ENCODE peak calls at places on chromosomes 1 and 21, in nine cellular contexts. Z is ovary; V is left ventricle myocardium inferior; M is fibroblast of the aortic adventitia; A is AG09319; L is GM23338; G is psoas muscle; U is GM10248; H is CD8-positive, alpha-beta T cell. P is an unnamed sample.

GRCh38 chr1:119488216-119488615 is 18.8 kb upstream of the HSD3B1 start:
- DNase-seq in A (no peak), G (no peak), H (no peak), V (no peak), M (no peak), L (no peak), Z (no peak), U (no peak), P (no peak)

GRCh38 chr1:111448482-111448917 is 556 bp downstream of the WDR77 start:
- DNase-seq in Z (no peak), V (no peak), H (no peak), M (no peak), U (no peak), L (no peak), G (no peak), A (no peak), P (no peak)

GRCh38 chr1:113557176-113557575 is 166.9 kb downstream of the MAGI3 start:
- DNase-seq in M (no peak), Z (no peak), H (no peak), G (no peak), V (no peak), U (no peak), A (no peak), L (no peak), P (no peak)

GRCh38 chr1:185734929-185735666 is 907 bp downstream of the HMCN1 start:
- DNase-seq in A (no peak), M (peak; percentile 57), U (no peak), V (no peak), H (no peak), L (no peak), Z (no peak), G (no peak), P (no peak)

GRCh38 chr1:30466026-30466425 is 257.4 kb downstream of the MATN1 start:
- DNase-seq in G (peak; percentile 18), A (no peak), L (no peak), M (no peak), U (no peak), H (no peak), V (no peak), Z (peak; percentile 1), P (no peak)

GRCh38 chr1:83500987-83501591 is 497.8 kb downstream of the TTLL7 start:
- DNase-seq in G (no peak), L (no peak), H (no peak), Z (no peak), U (peak; percentile 21), V (no peak), A (no peak), M (no peak), P (no peak)

GRCh38 chr21:33254766-33255165 is 11.4 kb upstream of the IL10RB start:
- DNase-seq in V (no peak), H (no peak), G (no peak), M (no peak), Z (no peak), U (no peak), L (no peak), A (no peak), P (no peak)

GRCh38 chr1:76074321-76075187 is at the start of gene ST6GALNAC3:
- DNase-seq in H (peak; percentile 63), A (no peak), L (peak; percentile 89), G (peak; percentile 82), Z (peak; percentile 88), V (peak; percentile 78), M (peak; percentile 25), U (peak; percentile 80), P (peak; percentile 85)

GRCh38 chr21:41971891-41972290 is 18.1 kb upstream of the C2CD2 start:
- DNase-seq in L (no peak), U (no peak), H (no peak), Z (no peak), G (no peak), M (no peak), A (no peak), V (no peak), P (no peak)

GRCh38 chr1:34784751-34785221 is 3.8 kb downstream of the GJB3 start:
- DNase-seq in L (no peak), M (no peak), G (no peak), V (no peak), U (no peak), H (no peak), Z (no peak), A (no peak), P (no peak)

GRCh38 chr1:155976062-155976912 is 2.1 kb downstream of the ARHGEF2 start:
- DNase-seq in Z (peak; percentile 91), L (peak; percentile 88), U (peak; percentile 63), G (peak; percentile 82), V (peak; percentile 82), H (peak; percentile 77), A (peak; percentile 59), M (peak; percentile 87), P (peak; percentile 43)

GRCh38 chr21:33169360-33169759 is 60.4 kb upstream of the IFNAR2 start:
- DNase-seq in M (no peak), G (no peak), V (no peak), A (no peak), U (peak; percentile 44), Z (no peak), H (no peak), L (no peak), P (no peak)

GRCh38 chr1:3029481-3029961 is 8.3 kb downstream of the ACTRT2 start:
- DNase-seq in G (no peak), L (no peak), V (no peak), Z (no peak), H (no peak), U (no peak), A (no peak), M (no peak), P (no peak)

GRCh38 chr1:101275672-101276071 is 38.9 kb downstream of the S1PR1 start:
- DNase-seq in G (no peak), V (no peak), U (no peak), Z (no peak), H (no peak), L (no peak), A (no peak), M (no peak), P (no peak)

DNA sequence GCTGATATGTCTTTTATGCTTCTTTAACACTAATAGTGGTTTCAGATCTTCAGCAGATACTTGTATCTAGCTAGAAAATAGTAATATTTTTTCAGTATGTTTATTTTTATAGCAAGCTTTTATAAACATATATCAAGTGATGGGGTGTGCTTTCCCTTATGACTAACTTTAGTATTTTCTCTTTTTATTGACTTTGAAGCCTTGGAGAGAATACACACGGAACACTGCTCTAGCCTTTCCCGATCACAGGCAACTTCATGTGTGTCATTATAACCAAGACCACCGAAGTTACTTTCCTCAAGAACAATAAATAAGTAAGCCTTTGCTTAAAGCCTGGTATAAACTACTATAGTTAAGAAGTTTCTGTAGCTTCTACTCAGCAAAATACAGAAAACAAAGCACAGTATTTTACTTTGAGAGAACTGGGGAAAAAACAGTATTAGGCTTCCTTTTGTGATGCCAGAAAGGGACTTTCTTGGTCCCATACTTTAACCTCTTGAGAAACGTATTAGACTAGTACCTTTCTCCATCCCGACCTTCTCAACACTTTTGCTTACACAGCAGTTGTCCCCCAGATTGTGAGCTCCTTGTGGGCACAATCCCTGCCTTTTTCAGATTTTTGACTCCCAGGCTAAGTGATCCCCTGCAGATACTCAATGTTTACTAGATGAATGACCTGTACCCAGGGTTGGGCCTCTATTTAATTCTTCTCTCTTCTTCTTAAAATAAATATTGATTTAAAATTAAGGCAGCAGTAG is 3.3 kb downstream of the ADSS2 start:
- DNase-seq in A (no peak), V (no peak), L (no peak), U (no peak), G (no peak), Z (no peak), H (no peak), M (no peak), P (no peak)
- TF ChIP-seq CTCF in A (no peak), V (no peak), L (no peak), U (no peak), G (no peak), Z (no peak), H (no peak), M (no peak), P (no peak)

GRCh38 chr1:44806025-44806703 is 987 bp downstream of the DYNLT4 start:
- DNase-seq in V (peak; percentile 26), G (peak; percentile 62), A (no peak), U (no peak), H (no peak), L (no peak), M (no peak), Z (peak; percentile 63), P (peak; percentile 12)

GRCh38 chr1:44808938-44809917 is 905 bp downstream of the BTBD19 start:
- DNase-seq in M (peak; percentile 70), G (peak; percentile 72), L (no peak), A (no peak), H (peak; percentile 75), Z (peak; percentile 64), U (peak; percentile 79), V (peak; percentile 48), P (no peak)

GRCh38 chr1:44808063-44808937 is at the start of gene BTBD19:
- DNase-seq in A (peak; percentile 83), H (no peak), Z (peak; percentile 93), L (peak; percentile 87), U (peak; percentile 65), G (peak; percentile 91), M (peak; percentile 94), V (peak; percentile 88), P (peak; percentile 81)

GRCh38 chr1:44806704-44807363 is at the start of gene DYNLT4:
- DNase-seq in V (no peak), Z (no peak), A (no peak), M (no peak), U (no peak), L (no peak), G (peak; percentile 49), H (no peak), P (no peak)

GRCh38 chr1:44807364-44808062 is 362 bp upstream of the DYNLT4 start:
- DNase-seq in Z (peak; percentile 97), V (peak; percentile 97), L (peak; percentile 90), A (peak; percentile 99), M (peak; percentile 100), U (peak; percentile 74), G (peak; percentile 97), H (peak; percentile 89), P (peak; percentile 61)
- TF ChIP-seq CTCF in Z (no peak), V (no peak), L (no peak), A (no peak), M (no peak), U (no peak), G (no peak), H (no peak), P (no peak)

DNA sequence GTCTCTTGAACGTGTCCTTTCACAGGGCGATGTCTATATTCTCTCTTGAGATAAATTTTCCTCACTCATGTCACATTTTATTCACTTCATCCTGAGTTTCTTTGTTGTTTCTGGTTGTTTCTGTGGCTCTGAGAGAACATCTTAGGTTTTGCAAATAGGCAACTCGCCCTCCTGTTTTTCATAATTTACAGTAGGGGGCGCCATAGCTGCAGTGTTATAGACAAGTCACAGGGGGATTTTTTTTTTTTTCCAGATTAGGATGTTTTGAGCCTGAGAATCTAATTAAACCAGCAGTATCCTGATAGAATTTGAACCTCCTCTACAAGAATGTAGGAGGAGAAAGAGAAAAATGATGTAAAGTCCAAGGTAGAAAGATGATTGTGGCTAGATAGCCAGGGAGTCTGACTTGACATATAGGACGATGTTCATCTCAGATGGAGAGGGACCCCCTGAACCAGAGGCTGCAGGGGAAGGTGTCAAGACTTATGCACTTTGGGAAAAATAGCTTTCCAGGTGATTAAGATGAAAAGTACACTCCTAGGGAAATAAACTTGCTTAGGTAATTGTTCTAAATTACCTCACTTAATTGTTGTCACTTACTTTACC is 76.3 kb downstream of the ZP4 start:
- DNase-seq in H (no peak), L (peak; percentile 81), V (no peak), A (no peak), U (no peak), M (peak; percentile 0), Z (no peak), G (no peak), P (no peak)
- TF ChIP-seq CTCF in H (no peak), L (peak; percentile 98), V (peak; percentile 52), A (no peak), U (no peak), M (peak; percentile 21), Z (no peak), G (no peak), P (peak; percentile 86)

GRCh38 chr21:43619856-43620255 is 39.4 kb downstream of the HSF2BP start:
- DNase-seq in Z (no peak), G (no peak), H (no peak), V (no peak), U (no peak), M (no peak), L (peak; percentile 48), A (no peak), P (no peak)
- TF ChIP-seq CTCF in Z (no peak), G (no peak), H (no peak), V (no peak), U (no peak), M (peak; percentile 4), L (peak; percentile 44), A (no peak), P (no peak)